ENCODE peak calls at places on chromosomes 16 and 17, in seven cellular contexts. One of them, this sample, is unnamed.

GRCh38 chr17:12765544-12765943 is 23.8 kb upstream of the ARHGAP44 start:
- DNase-seq in activated CD8-positive, alpha-beta T cell treated with anti-CD3 and anti-CD28 coated beads, Interleukin-2, amount 10 ng/mL, durations not matched to agents 7 days and 5 days: no peak
- DNase-seq in AG04449: peak; percentile 78
- DNase-seq in stimulated activated CD8-positive, alpha-beta memory T cell treated with anti-CD3 and anti-CD28 coated beads, Interleukin-15, amount 100 ng/mL, for 48 hours: no peak
- DNase-seq in T-cell: no peak
- DNase-seq in Daoy: peak; percentile 90
- DNase-seq in non-pigmented ciliary epithelial cell: peak; percentile 34
- DNase-seq in this sample: peak; percentile 78

GRCh38 chr17:45660474-45660873 is 123.6 kb upstream of the CRHR1 start:
- DNase-seq in activated CD8-positive, alpha-beta T cell treated with anti-CD3 and anti-CD28 coated beads, Interleukin-2, amount 10 ng/mL, durations not matched to agents 7 days and 5 days: no peak
- DNase-seq in AG04449: no peak
- DNase-seq in stimulated activated CD8-positive, alpha-beta memory T cell treated with anti-CD3 and anti-CD28 coated beads, Interleukin-15, amount 100 ng/mL, for 48 hours: no peak
- DNase-seq in T-cell: no peak
- DNase-seq in Daoy: no peak
- DNase-seq in non-pigmented ciliary epithelial cell: no peak
- DNase-seq in this sample: no peak

GRCh38 chr16:66925322-66925840 is at the start of gene RRAD:
- DNase-seq in activated CD8-positive, alpha-beta T cell treated with anti-CD3 and anti-CD28 coated beads, Interleukin-2, amount 10 ng/mL, durations not matched to agents 7 days and 5 days: no peak
- DNase-seq in AG04449: no peak
- DNase-seq in stimulated activated CD8-positive, alpha-beta memory T cell treated with anti-CD3 and anti-CD28 coated beads, Interleukin-15, amount 100 ng/mL, for 48 hours: no peak
- DNase-seq in T-cell: no peak
- DNase-seq in Daoy: peak; percentile 63
- DNase-seq in non-pigmented ciliary epithelial cell: no peak
- DNase-seq in this sample: no peak

GRCh38 chr17:61285483-61286320 is 113.9 kb upstream of the TBX2 start:
- DNase-seq in activated CD8-positive, alpha-beta T cell treated with anti-CD3 and anti-CD28 coated beads, Interleukin-2, amount 10 ng/mL, durations not matched to agents 7 days and 5 days: no peak
- DNase-seq in AG04449: peak; percentile 75
- DNase-seq in stimulated activated CD8-positive, alpha-beta memory T cell treated with anti-CD3 and anti-CD28 coated beads, Interleukin-15, amount 100 ng/mL, for 48 hours: peak; percentile 15
- DNase-seq in T-cell: no peak
- DNase-seq in Daoy: peak; percentile 36
- DNase-seq in non-pigmented ciliary epithelial cell: no peak
- DNase-seq in this sample: peak; percentile 43

GRCh38 chr16:83402969-83403368 is 404.8 kb upstream of the HSBP1 start:
- DNase-seq in activated CD8-positive, alpha-beta T cell treated with anti-CD3 and anti-CD28 coated beads, Interleukin-2, amount 10 ng/mL, durations not matched to agents 7 days and 5 days: no peak
- DNase-seq in AG04449: no peak
- DNase-seq in stimulated activated CD8-positive, alpha-beta memory T cell treated with anti-CD3 and anti-CD28 coated beads, Interleukin-15, amount 100 ng/mL, for 48 hours: no peak
- DNase-seq in T-cell: no peak
- DNase-seq in Daoy: peak; percentile 44
- DNase-seq in non-pigmented ciliary epithelial cell: no peak
- DNase-seq in this sample: no peak

GRCh38 chr17:56440391-56440790 is 153.1 kb upstream of the NOG start:
- DNase-seq in activated CD8-positive, alpha-beta T cell treated with anti-CD3 and anti-CD28 coated beads, Interleukin-2, amount 10 ng/mL, durations not matched to agents 7 days and 5 days: no peak
- DNase-seq in AG04449: no peak
- DNase-seq in stimulated activated CD8-positive, alpha-beta memory T cell treated with anti-CD3 and anti-CD28 coated beads, Interleukin-15, amount 100 ng/mL, for 48 hours: no peak
- DNase-seq in T-cell: no peak
- DNase-seq in Daoy: peak; percentile 27
- DNase-seq in non-pigmented ciliary epithelial cell: no peak
- DNase-seq in this sample: peak; percentile 5

GRCh38 chr17:76371656-76372628 is 12.5 kb upstream of the SPHK1 start:
- DNase-seq in activated CD8-positive, alpha-beta T cell treated with anti-CD3 and anti-CD28 coated beads, Interleukin-2, amount 10 ng/mL, durations not matched to agents 7 days and 5 days: no peak
- DNase-seq in AG04449: peak; percentile 66
- DNase-seq in stimulated activated CD8-positive, alpha-beta memory T cell treated with anti-CD3 and anti-CD28 coated beads, Interleukin-15, amount 100 ng/mL, for 48 hours: no peak
- DNase-seq in T-cell: no peak
- DNase-seq in Daoy: peak; percentile 83
- DNase-seq in non-pigmented ciliary epithelial cell: peak; percentile 96
- DNase-seq in this sample: peak; percentile 92

GRCh38 chr16:66135376-66135775 is 231.1 kb upstream of the CDH5 start:
- DNase-seq in activated CD8-positive, alpha-beta T cell treated with anti-CD3 and anti-CD28 coated beads, Interleukin-2, amount 10 ng/mL, durations not matched to agents 7 days and 5 days: no peak
- DNase-seq in AG04449: no peak
- DNase-seq in stimulated activated CD8-positive, alpha-beta memory T cell treated with anti-CD3 and anti-CD28 coated beads, Interleukin-15, amount 100 ng/mL, for 48 hours: no peak
- DNase-seq in T-cell: no peak
- DNase-seq in Daoy: no peak
- DNase-seq in non-pigmented ciliary epithelial cell: no peak
- DNase-seq in this sample: no peak

GRCh38 chr17:2931426-2931825 is 132.0 kb downstream of the OR1D5 start:
- DNase-seq in activated CD8-positive, alpha-beta T cell treated with anti-CD3 and anti-CD28 coated beads, Interleukin-2, amount 10 ng/mL, durations not matched to agents 7 days and 5 days: no peak
- DNase-seq in AG04449: no peak
- DNase-seq in stimulated activated CD8-positive, alpha-beta memory T cell treated with anti-CD3 and anti-CD28 coated beads, Interleukin-15, amount 100 ng/mL, for 48 hours: no peak
- DNase-seq in T-cell: no peak
- DNase-seq in Daoy: no peak
- DNase-seq in non-pigmented ciliary epithelial cell: no peak
- DNase-seq in this sample: no peak

GRCh38 chr16:56341656-56342397 is 83.5 kb downstream of the AMFR start:
- DNase-seq in activated CD8-positive, alpha-beta T cell treated with anti-CD3 and anti-CD28 coated beads, Interleukin-2, amount 10 ng/mL, durations not matched to agents 7 days and 5 days: no peak
- DNase-seq in AG04449: no peak
- DNase-seq in stimulated activated CD8-positive, alpha-beta memory T cell treated with anti-CD3 and anti-CD28 coated beads, Interleukin-15, amount 100 ng/mL, for 48 hours: no peak
- DNase-seq in T-cell: no peak
- DNase-seq in Daoy: no peak
- DNase-seq in non-pigmented ciliary epithelial cell: no peak
- DNase-seq in this sample: no peak

GRCh38 chr17:63474174-63474913 is 2.5 kb upstream of the ACE start:
- DNase-seq in activated CD8-positive, alpha-beta T cell treated with anti-CD3 and anti-CD28 coated beads, Interleukin-2, amount 10 ng/mL, durations not matched to agents 7 days and 5 days: no peak
- DNase-seq in AG04449: no peak
- DNase-seq in stimulated activated CD8-positive, alpha-beta memory T cell treated with anti-CD3 and anti-CD28 coated beads, Interleukin-15, amount 100 ng/mL, for 48 hours: no peak
- DNase-seq in T-cell: no peak
- DNase-seq in Daoy: peak; percentile 36
- DNase-seq in non-pigmented ciliary epithelial cell: no peak
- DNase-seq in this sample: no peak

GRCh38 chr17:1601571-1601970 is 27.1 kb downstream of the SLC43A2 start:
- DNase-seq in activated CD8-positive, alpha-beta T cell treated with anti-CD3 and anti-CD28 coated beads, Interleukin-2, amount 10 ng/mL, durations not matched to agents 7 days and 5 days: no peak
- DNase-seq in AG04449: no peak
- DNase-seq in stimulated activated CD8-positive, alpha-beta memory T cell treated with anti-CD3 and anti-CD28 coated beads, Interleukin-15, amount 100 ng/mL, for 48 hours: no peak
- DNase-seq in T-cell: no peak
- DNase-seq in Daoy: no peak
- DNase-seq in non-pigmented ciliary epithelial cell: no peak
- DNase-seq in this sample: no peak

GRCh38 chr17:17536702-17537101 is 40.5 kb upstream of the RASD1 start:
- DNase-seq in activated CD8-positive, alpha-beta T cell treated with anti-CD3 and anti-CD28 coated beads, Interleukin-2, amount 10 ng/mL, durations not matched to agents 7 days and 5 days: no peak
- DNase-seq in AG04449: no peak
- DNase-seq in stimulated activated CD8-positive, alpha-beta memory T cell treated with anti-CD3 and anti-CD28 coated beads, Interleukin-15, amount 100 ng/mL, for 48 hours: no peak
- DNase-seq in T-cell: no peak
- DNase-seq in Daoy: no peak
- DNase-seq in non-pigmented ciliary epithelial cell: no peak
- DNase-seq in this sample: no peak

GRCh38 chr17:76973040-76973439 is 104.8 kb downstream of the MGAT5B start:
- DNase-seq in activated CD8-positive, alpha-beta T cell treated with anti-CD3 and anti-CD28 coated beads, Interleukin-2, amount 10 ng/mL, durations not matched to agents 7 days and 5 days: no peak
- DNase-seq in AG04449: no peak
- DNase-seq in stimulated activated CD8-positive, alpha-beta memory T cell treated with anti-CD3 and anti-CD28 coated beads, Interleukin-15, amount 100 ng/mL, for 48 hours: no peak
- DNase-seq in T-cell: no peak
- DNase-seq in Daoy: no peak
- DNase-seq in non-pigmented ciliary epithelial cell: no peak
- DNase-seq in this sample: no peak

GRCh38 chr17:42517516-42517915 is 18.5 kb upstream of the NAGLU start:
- DNase-seq in activated CD8-positive, alpha-beta T cell treated with anti-CD3 and anti-CD28 coated beads, Interleukin-2, amount 10 ng/mL, durations not matched to agents 7 days and 5 days: peak; percentile 87
- DNase-seq in AG04449: peak; percentile 76
- DNase-seq in stimulated activated CD8-positive, alpha-beta memory T cell treated with anti-CD3 and anti-CD28 coated beads, Interleukin-15, amount 100 ng/mL, for 48 hours: peak; percentile 55
- DNase-seq in T-cell: peak; percentile 66
- DNase-seq in Daoy: peak; percentile 86
- DNase-seq in non-pigmented ciliary epithelial cell: no peak
- DNase-seq in this sample: peak; percentile 53

GRCh38 chr17:43673516-43674323 is 12.0 kb upstream of the MEOX1 start:
- DNase-seq in activated CD8-positive, alpha-beta T cell treated with anti-CD3 and anti-CD28 coated beads, Interleukin-2, amount 10 ng/mL, durations not matched to agents 7 days and 5 days: peak; percentile 81
- DNase-seq in AG04449: no peak
- DNase-seq in stimulated activated CD8-positive, alpha-beta memory T cell treated with anti-CD3 and anti-CD28 coated beads, Interleukin-15, amount 100 ng/mL, for 48 hours: peak; percentile 47
- DNase-seq in T-cell: peak; percentile 45
- DNase-seq in Daoy: peak; percentile 63
- DNase-seq in non-pigmented ciliary epithelial cell: no peak
- DNase-seq in this sample: no peak

GRCh38 chr17:43703630-43704029 is 41.9 kb upstream of the MEOX1 start:
- DNase-seq in activated CD8-positive, alpha-beta T cell treated with anti-CD3 and anti-CD28 coated beads, Interleukin-2, amount 10 ng/mL, durations not matched to agents 7 days and 5 days: no peak
- DNase-seq in AG04449: no peak
- DNase-seq in stimulated activated CD8-positive, alpha-beta memory T cell treated with anti-CD3 and anti-CD28 coated beads, Interleukin-15, amount 100 ng/mL, for 48 hours: no peak
- DNase-seq in T-cell: no peak
- DNase-seq in Daoy: no peak
- DNase-seq in non-pigmented ciliary epithelial cell: no peak
- DNase-seq in this sample: no peak

GRCh38 chr17:8225813-8226535 is 15.6 kb upstream of the AURKB start:
- DNase-seq in activated CD8-positive, alpha-beta T cell treated with anti-CD3 and anti-CD28 coated beads, Interleukin-2, amount 10 ng/mL, durations not matched to agents 7 days and 5 days: peak; percentile 84
- DNase-seq in AG04449: no peak
- DNase-seq in stimulated activated CD8-positive, alpha-beta memory T cell treated with anti-CD3 and anti-CD28 coated beads, Interleukin-15, amount 100 ng/mL, for 48 hours: peak; percentile 65
- DNase-seq in T-cell: peak; percentile 78
- DNase-seq in Daoy: peak; percentile 69
- DNase-seq in non-pigmented ciliary epithelial cell: no peak
- DNase-seq in this sample: no peak

GRCh38 chr16:12449795-12450194 is 353.9 kb downstream of the CPPED1 start:
- DNase-seq in activated CD8-positive, alpha-beta T cell treated with anti-CD3 and anti-CD28 coated beads, Interleukin-2, amount 10 ng/mL, durations not matched to agents 7 days and 5 days: no peak
- DNase-seq in AG04449: no peak
- DNase-seq in stimulated activated CD8-positive, alpha-beta memory T cell treated with anti-CD3 and anti-CD28 coated beads, Interleukin-15, amount 100 ng/mL, for 48 hours: peak; percentile 38
- DNase-seq in T-cell: no peak
- DNase-seq in Daoy: peak; percentile 18
- DNase-seq in non-pigmented ciliary epithelial cell: no peak
- DNase-seq in this sample: no peak

GRCh38 chr17:80743181-80743771 is 198.6 kb downstream of the RPTOR start:
- DNase-seq in activated CD8-positive, alpha-beta T cell treated with anti-CD3 and anti-CD28 coated beads, Interleukin-2, amount 10 ng/mL, durations not matched to agents 7 days and 5 days: peak; percentile 76
- DNase-seq in AG04449: no peak
- DNase-seq in stimulated activated CD8-positive, alpha-beta memory T cell treated with anti-CD3 and anti-CD28 coated beads, Interleukin-15, amount 100 ng/mL, for 48 hours: peak; percentile 35
- DNase-seq in T-cell: peak; percentile 57
- DNase-seq in Daoy: no peak
- DNase-seq in non-pigmented ciliary epithelial cell: no peak
- DNase-seq in this sample: no peak

GRCh38 chr16:10951016-10951415 is 6.7 kb downstream of the CLEC16A start:
- DNase-seq in activated CD8-positive, alpha-beta T cell treated with anti-CD3 and anti-CD28 coated beads, Interleukin-2, amount 10 ng/mL, durations not matched to agents 7 days and 5 days: no peak
- DNase-seq in AG04449: no peak
- DNase-seq in stimulated activated CD8-positive, alpha-beta memory T cell treated with anti-CD3 and anti-CD28 coated beads, Interleukin-15, amount 100 ng/mL, for 48 hours: no peak
- DNase-seq in T-cell: no peak
- DNase-seq in Daoy: no peak
- DNase-seq in non-pigmented ciliary epithelial cell: no peak
- DNase-seq in this sample: no peak

GRCh38 chr16:56977256-56977655 is 12.1 kb upstream of the NLRC5 start:
- DNase-seq in activated CD8-positive, alpha-beta T cell treated with anti-CD3 and anti-CD28 coated beads, Interleukin-2, amount 10 ng/mL, durations not matched to agents 7 days and 5 days: no peak
- DNase-seq in AG04449: no peak
- DNase-seq in stimulated activated CD8-positive, alpha-beta memory T cell treated with anti-CD3 and anti-CD28 coated beads, Interleukin-15, amount 100 ng/mL, for 48 hours: no peak
- DNase-seq in T-cell: no peak
- DNase-seq in Daoy: no peak
- DNase-seq in non-pigmented ciliary epithelial cell: no peak
- DNase-seq in this sample: no peak

GRCh38 chr17:4891405-4892062 is 7.8 kb upstream of the C17orf107 start:
- DNase-seq in activated CD8-positive, alpha-beta T cell treated with anti-CD3 and anti-CD28 coated beads, Interleukin-2, amount 10 ng/mL, durations not matched to agents 7 days and 5 days: no peak
- DNase-seq in AG04449: no peak
- DNase-seq in stimulated activated CD8-positive, alpha-beta memory T cell treated with anti-CD3 and anti-CD28 coated beads, Interleukin-15, amount 100 ng/mL, for 48 hours: no peak
- DNase-seq in T-cell: no peak
- DNase-seq in Daoy: no peak
- DNase-seq in non-pigmented ciliary epithelial cell: no peak
- DNase-seq in this sample: no peak

GRCh38 chr16:57025941-57026777 is 36.8 kb downstream of the NLRC5 start:
- DNase-seq in activated CD8-positive, alpha-beta T cell treated with anti-CD3 and anti-CD28 coated beads, Interleukin-2, amount 10 ng/mL, durations not matched to agents 7 days and 5 days: no peak
- DNase-seq in AG04449: no peak
- DNase-seq in stimulated activated CD8-positive, alpha-beta memory T cell treated with anti-CD3 and anti-CD28 coated beads, Interleukin-15, amount 100 ng/mL, for 48 hours: no peak
- DNase-seq in T-cell: no peak
- DNase-seq in Daoy: no peak
- DNase-seq in non-pigmented ciliary epithelial cell: no peak
- DNase-seq in this sample: no peak

GRCh38 chr16:86663691-86664517 is 85.6 kb downstream of the FOXL1 start:
- DNase-seq in activated CD8-positive, alpha-beta T cell treated with anti-CD3 and anti-CD28 coated beads, Interleukin-2, amount 10 ng/mL, durations not matched to agents 7 days and 5 days: no peak
- DNase-seq in AG04449: no peak
- DNase-seq in stimulated activated CD8-positive, alpha-beta memory T cell treated with anti-CD3 and anti-CD28 coated beads, Interleukin-15, amount 100 ng/mL, for 48 hours: peak; percentile 17
- DNase-seq in T-cell: no peak
- DNase-seq in Daoy: peak; percentile 27
- DNase-seq in non-pigmented ciliary epithelial cell: no peak
- DNase-seq in this sample: no peak

GRCh38 chr17:42675348-42675983 is 1.3 kb downstream of the PLEKHH3 start:
- DNase-seq in activated CD8-positive, alpha-beta T cell treated with anti-CD3 and anti-CD28 coated beads, Interleukin-2, amount 10 ng/mL, durations not matched to agents 7 days and 5 days: no peak
- DNase-seq in AG04449: no peak
- DNase-seq in stimulated activated CD8-positive, alpha-beta memory T cell treated with anti-CD3 and anti-CD28 coated beads, Interleukin-15, amount 100 ng/mL, for 48 hours: no peak
- DNase-seq in T-cell: no peak
- DNase-seq in Daoy: no peak
- DNase-seq in non-pigmented ciliary epithelial cell: no peak
- DNase-seq in this sample: no peak

GRCh38 chr17:38533706-38534497 is 71.8 kb downstream of the SRCIN1 start:
- DNase-seq in activated CD8-positive, alpha-beta T cell treated with anti-CD3 and anti-CD28 coated beads, Interleukin-2, amount 10 ng/mL, durations not matched to agents 7 days and 5 days: no peak
- DNase-seq in AG04449: no peak
- DNase-seq in stimulated activated CD8-positive, alpha-beta memory T cell treated with anti-CD3 and anti-CD28 coated beads, Interleukin-15, amount 100 ng/mL, for 48 hours: no peak
- DNase-seq in T-cell: no peak
- DNase-seq in Daoy: no peak
- DNase-seq in non-pigmented ciliary epithelial cell: no peak
- DNase-seq in this sample: no peak

GRCh38 chr16:66842765-66843164 is 1.4 kb upstream of the CA7 start:
- DNase-seq in activated CD8-positive, alpha-beta T cell treated with anti-CD3 and anti-CD28 coated beads, Interleukin-2, amount 10 ng/mL, durations not matched to agents 7 days and 5 days: no peak
- DNase-seq in AG04449: no peak
- DNase-seq in stimulated activated CD8-positive, alpha-beta memory T cell treated with anti-CD3 and anti-CD28 coated beads, Interleukin-15, amount 100 ng/mL, for 48 hours: no peak
- DNase-seq in T-cell: no peak
- DNase-seq in Daoy: peak; percentile 23
- DNase-seq in non-pigmented ciliary epithelial cell: peak; percentile 4
- DNase-seq in this sample: no peak

GRCh38 chr17:74962622-74963394 is 9.8 kb downstream of the HID1 start:
- DNase-seq in activated CD8-positive, alpha-beta T cell treated with anti-CD3 and anti-CD28 coated beads, Interleukin-2, amount 10 ng/mL, durations not matched to agents 7 days and 5 days: no peak
- DNase-seq in AG04449: no peak
- DNase-seq in stimulated activated CD8-positive, alpha-beta memory T cell treated with anti-CD3 and anti-CD28 coated beads, Interleukin-15, amount 100 ng/mL, for 48 hours: no peak
- DNase-seq in T-cell: no peak
- DNase-seq in Daoy: no peak
- DNase-seq in non-pigmented ciliary epithelial cell: no peak
- DNase-seq in this sample: no peak

GRCh38 chr17:10620823-10621222 is 36.3 kb downstream of the MYH3 start:
- DNase-seq in activated CD8-positive, alpha-beta T cell treated with anti-CD3 and anti-CD28 coated beads, Interleukin-2, amount 10 ng/mL, durations not matched to agents 7 days and 5 days: no peak
- DNase-seq in AG04449: no peak
- DNase-seq in stimulated activated CD8-positive, alpha-beta memory T cell treated with anti-CD3 and anti-CD28 coated beads, Interleukin-15, amount 100 ng/mL, for 48 hours: no peak
- DNase-seq in T-cell: no peak
- DNase-seq in Daoy: peak; percentile 20
- DNase-seq in non-pigmented ciliary epithelial cell: no peak
- DNase-seq in this sample: peak; percentile 31